ENCODE peak calls at places on chromosomes 3 and 15, in four cellular contexts. L, I, X and K are unnamed samples.

GRCh38 chr15:48370460-48370859 is 39.2 kb downstream of the DUT start:
- DNase-seq in X (peak; percentile 95), I (no peak), L (peak; percentile 78), K (peak; percentile 52)

GRCh38 chr3:184710870-184711365 is 946 bp downstream of the MAGEF1 start:
- DNase-seq in L (no peak), I (no peak), X (peak; percentile 15), K (peak; percentile 29)

GRCh38 chr15:63502843-63503738 is 1.3 kb upstream of the USP3 start:
- DNase-seq in I (peak; percentile 90), L (peak; percentile 97), X (peak; percentile 89), K (peak; percentile 40)

GRCh38 chr3:166195808-166196207 is 358.6 kb upstream of the BCHE start:
- DNase-seq in L (no peak), I (no peak), X (peak; percentile 11), K (no peak)

GRCh38 chr15:76313731-76314130 is 2.5 kb upstream of the ETFA start:
- DNase-seq in X (no peak), L (no peak), I (no peak), K (no peak)

GRCh38 chr3:6105187-6105586 is 755.7 kb upstream of the GRM7 start:
- DNase-seq in L (no peak), I (no peak), X (no peak), K (no peak)

GRCh38 chr3:185225523-185225922 is 28.3 kb downstream of the EHHADH start:
- DNase-seq in X (peak; percentile 85), L (peak; percentile 59), I (no peak), K (no peak)

GRCh38 chr3:170064108-170064507 is 26.3 kb downstream of the GPR160 start:
- DNase-seq in L (no peak), I (no peak), X (no peak), K (no peak)

GRCh38 chr15:78103406-78104118 is 11.2 kb downstream of the SH2D7 start:
- DNase-seq in I (no peak), L (no peak), X (no peak), K (no peak)

GRCh38 chr3:141246958-141247301 is 15.3 kb downstream of the PXYLP1 start:
- DNase-seq in L (no peak), X (no peak), I (no peak), K (no peak)

GRCh38 chr15:82540984-82541431 is 751 bp upstream of the RPS17 start:
- DNase-seq in I (peak; percentile 24), X (peak; percentile 14), L (no peak), K (peak; percentile 22)

GRCh38 chr15:80081390-80081789 is 21.9 kb downstream of the ZFAND6 start:
- DNase-seq in I (no peak), L (no peak), X (no peak), K (no peak)

GRCh38 chr3:134328147-134328591 is 46.1 kb downstream of the AMOTL2 start:
- DNase-seq in L (peak; percentile 86), X (peak; percentile 97), I (no peak), K (peak; percentile 89)

GRCh38 chr3:134357914-134358811 is 16.1 kb downstream of the AMOTL2 start:
- DNase-seq in L (peak; percentile 96), X (peak; percentile 98), I (peak; percentile 57), K (peak; percentile 75)

GRCh38 chr3:124722589-124722988 is 7.7 kb upstream of the UMPS start:
- DNase-seq in X (no peak), L (no peak), I (no peak), K (no peak)

GRCh38 chr15:45187894-45188830 is at the start of gene SHF:
- DNase-seq in I (peak; percentile 86), L (no peak), X (peak; percentile 18), K (peak; percentile 67)

GRCh38 chr15:63576441-63576840 is 20.7 kb upstream of the FBXL22 start:
- DNase-seq in L (no peak), I (no peak), X (no peak), K (no peak)

DNA sequence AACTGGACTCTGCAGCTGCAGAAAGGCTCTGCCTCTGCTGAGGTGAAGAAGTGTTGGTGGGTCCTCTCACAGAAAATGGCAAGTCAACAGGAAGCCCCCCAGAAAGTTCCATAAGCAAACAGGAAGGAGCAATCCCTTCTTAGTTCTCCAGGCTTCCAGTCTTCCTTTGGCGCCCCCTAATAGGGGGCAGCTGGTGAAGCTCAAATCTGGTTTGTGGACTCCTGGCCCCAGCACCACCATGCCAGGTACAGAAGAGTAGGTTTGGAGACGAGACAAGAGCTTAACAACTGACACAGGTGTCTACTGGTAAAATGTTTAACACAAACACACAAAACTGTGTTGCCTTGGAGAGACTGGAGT is 35.5 kb downstream of the LEO1 start:
- DNase-seq in X (no peak), I (no peak), L (no peak), K (no peak)
- TF ChIP-seq CTCF in X (no peak), I (no peak), L (no peak), K (no peak)

GRCh38 chr3:186467969-186468368 is 76.2 kb downstream of the CRYGS start:
- DNase-seq in I (no peak), X (no peak), L (no peak), K (no peak)

GRCh38 chr3:186466391-186466974 is 77.7 kb downstream of the CRYGS start:
- DNase-seq in X (peak; percentile 64), L (no peak), I (no peak), K (peak; percentile 46)

GRCh38 chr3:186461141-186461540 is 83.0 kb downstream of the CRYGS start:
- DNase-seq in X (peak; percentile 81), I (no peak), L (peak; percentile 34), K (no peak)

GRCh38 chr3:186465508-186465907 is 78.7 kb downstream of the CRYGS start:
- DNase-seq in X (no peak), L (no peak), I (no peak), K (no peak)

DNA sequence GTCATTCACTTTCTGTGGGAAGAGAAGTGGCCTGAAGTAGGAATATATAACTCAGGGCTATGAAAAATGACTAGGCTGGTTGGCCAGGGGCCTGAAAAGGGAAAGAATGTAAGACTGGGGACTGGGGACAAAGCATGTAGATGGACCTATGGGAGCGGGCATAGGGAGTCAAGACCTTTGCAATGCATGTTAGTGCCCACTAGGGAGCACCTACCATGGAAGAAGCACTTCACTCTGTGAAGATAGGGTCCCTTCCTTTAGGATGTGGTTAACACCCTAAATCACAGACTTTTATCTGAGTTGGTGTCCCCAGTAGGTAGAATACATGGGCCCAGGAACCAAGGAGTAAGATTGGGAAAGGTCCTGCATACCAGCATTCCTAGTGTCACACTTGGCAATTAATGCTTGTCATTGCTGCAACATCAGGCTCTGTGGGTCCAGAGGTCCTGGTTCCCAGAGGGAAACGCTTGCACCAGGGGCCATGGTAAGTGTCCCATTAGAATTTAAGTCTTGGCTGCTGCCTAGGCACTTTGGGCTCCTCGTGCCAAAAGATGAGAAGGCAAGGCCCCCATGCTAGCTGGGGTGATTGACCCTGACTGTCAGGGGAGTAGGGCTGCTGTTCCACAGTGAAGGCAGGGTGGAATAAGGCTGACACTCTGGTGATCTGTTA is 79.6 kb downstream of the CRYGS start:
- DNase-seq in X (no peak), I (no peak), L (no peak), K (no peak)
- TF ChIP-seq CTCF in X (no peak), I (no peak), L (no peak), K (peak; percentile 6)

GRCh38 chr3:180776433-180776832 is 97.1 kb upstream of the CCDC39 start:
- DNase-seq in L (no peak), X (no peak), I (no peak), K (no peak)

DNA sequence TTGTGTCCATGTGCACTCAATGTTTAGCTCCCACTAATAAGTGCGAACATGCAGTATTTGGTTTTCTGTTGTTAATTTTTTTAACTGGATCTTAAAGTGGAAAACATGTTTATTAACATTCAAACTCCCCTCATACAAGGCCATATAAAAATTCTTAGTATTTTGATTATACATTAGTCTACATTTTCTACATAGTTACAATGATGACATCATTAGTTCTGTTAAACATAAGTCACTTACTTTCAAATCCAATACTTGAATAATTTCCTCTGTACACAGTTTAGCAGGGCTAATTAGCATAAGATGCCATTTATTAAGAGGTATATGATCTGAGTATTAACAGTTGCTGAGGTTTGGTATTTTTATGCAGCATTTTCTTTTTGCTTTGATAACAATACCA is 91.3 kb upstream of the CCDC39 start:
- DNase-seq in X (no peak), L (no peak), I (no peak), K (no peak)
- TF ChIP-seq CTCF in X (no peak), L (no peak), I (no peak), K (no peak)

GRCh38 chr3:150497956-150498355 is 48.3 kb downstream of the SERP1 start:
- DNase-seq in L (peak; percentile 31), I (no peak), X (peak; percentile 59), K (peak; percentile 48)

GRCh38 chr3:150490212-150490611 is 56.1 kb downstream of the SERP1 start:
- DNase-seq in I (no peak), L (no peak), X (no peak), K (no peak)

GRCh38 chr3:150495149-150495548 is 51.1 kb downstream of the SERP1 start:
- DNase-seq in X (no peak), L (no peak), I (no peak), K (peak; percentile 27)

GRCh38 chr3:150495563-150496168 is 50.6 kb downstream of the SERP1 start:
- DNase-seq in I (no peak), X (peak; percentile 23), L (peak; percentile 20), K (peak; percentile 71)
- TF ChIP-seq CTCF in I (peak; percentile 78), X (peak; percentile 77), L (peak; percentile 61), K (peak; percentile 57)

GRCh38 chr3:71061037-71061436 is 522.5 kb downstream of the FOXP1 start:
- DNase-seq in L (no peak), X (no peak), I (no peak), K (no peak)
- TF ChIP-seq CTCF in L (no peak), X (no peak), I (no peak), K (no peak)

DNA sequence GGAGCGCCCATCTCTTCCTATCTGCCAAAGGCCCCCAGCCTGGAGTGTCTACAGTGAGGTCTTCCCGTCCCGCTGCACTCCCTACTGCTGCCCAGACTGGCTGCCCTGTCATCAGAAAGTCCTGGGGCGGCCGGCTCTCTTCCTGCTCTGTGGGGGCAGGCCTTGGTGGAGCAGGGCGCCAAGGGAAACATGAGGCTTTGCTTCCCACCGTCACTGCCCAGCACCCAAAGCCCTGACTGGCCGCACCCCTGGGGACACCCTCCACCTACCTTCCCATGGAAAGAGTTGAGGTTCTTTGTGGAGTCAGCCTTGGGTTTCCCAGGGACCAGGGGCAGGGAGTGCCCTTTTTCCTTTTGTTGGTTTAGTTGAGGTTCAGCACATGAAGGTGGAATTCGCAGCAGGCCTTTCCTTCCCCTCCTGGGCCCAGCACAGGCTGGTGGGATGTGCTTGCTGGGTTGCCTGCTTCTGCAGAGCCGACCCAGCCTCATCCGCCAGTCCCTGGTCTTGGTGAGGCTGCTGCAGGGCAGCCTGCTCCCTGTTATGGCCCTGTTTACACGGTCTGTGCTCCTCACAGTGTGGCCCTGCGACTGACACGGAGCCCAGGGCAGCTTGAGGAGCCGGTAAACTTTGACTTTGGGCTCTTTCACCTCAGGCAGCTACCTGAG is 51.8 kb upstream of the PLXNA1 start:
- DNase-seq in L (no peak), X (no peak), I (no peak), K (no peak)
- TF ChIP-seq CTCF in L (no peak), X (no peak), I (no peak), K (no peak)

GRCh38 chr3:123651449-123652345 is 66.8 kb upstream of the HACD2 start:
- DNase-seq in L (no peak), X (no peak), I (no peak), K (no peak)
- TF ChIP-seq CTCF in L (no peak), X (no peak), I (no peak), K (no peak)

GRCh38 chr15:101100118-101100517 is 151.7 kb downstream of the CHSY1 start:
- DNase-seq in X (no peak), I (no peak), L (no peak), K (no peak)

GRCh38 chr15:101102746-101103145 is 149.1 kb downstream of the CHSY1 start:
- DNase-seq in I (no peak), L (no peak), X (no peak), K (no peak)

GRCh38 chr15:101099183-101099582 is 152.7 kb downstream of the CHSY1 start:
- DNase-seq in L (no peak), I (no peak), X (no peak), K (no peak)

GRCh38 chr15:101101676-101102075 is 150.2 kb downstream of the CHSY1 start:
- DNase-seq in L (no peak), I (no peak), X (no peak), K (no peak)

GRCh38 chr15:101100593-101101442 is 151.0 kb downstream of the CHSY1 start:
- DNase-seq in I (no peak), X (no peak), L (no peak), K (no peak)
- TF ChIP-seq CTCF in I (no peak), X (no peak), L (no peak), K (no peak)